ENCODE peak calls at places on chromosomes 2 and 18, in five cellular contexts. T is GM12865, Q is SK-N-SH, E is AG09309, N is SJSA1. W is an unnamed sample.
A peak's percentile ranks its signal among the peaks of the same experiment; 100 is the strongest.

GRCh38 chr2:23497063-23497462 is 112.1 kb downstream of the KLHL29 start:
- DNase-seq in T (no peak), Q (no peak), E (no peak), N (no peak), W (no peak)

GRCh38 chr2:25165992-25166618 is 2.3 kb downstream of the POMC start:
- DNase-seq in T (peak; percentile 75), Q (peak; percentile 73), E (no peak), N (no peak), W (no peak)

GRCh38 chr2:190169221-190170072 is 106.9 kb upstream of the MSTN start:
- DNase-seq in T (no peak), Q (no peak), E (no peak), N (no peak), W (no peak)

GRCh38 chr2:218985325-218986091 is 524 bp upstream of the FEV start:
- DNase-seq in T (no peak), Q (peak; percentile 90), E (no peak), N (no peak), W (no peak)

GRCh38 chr2:240225660-240226475 is 85.4 kb upstream of the OTOS start:
- DNase-seq in T (no peak), Q (no peak), E (no peak), N (no peak), W (peak; percentile 14)

GRCh38 chr2:128446866-128447537 is 128.3 kb upstream of the HS6ST1 start:
- DNase-seq in T (no peak), Q (no peak), E (no peak), N (peak; percentile 44), W (no peak)

GRCh38 chr18:75276813-75277628 is 66.4 kb downstream of the TSHZ1 start:
- DNase-seq in T (no peak), Q (no peak), E (peak; percentile 51), N (no peak), W (no peak)

GRCh38 chr2:156147594-156148330 is 184.8 kb downstream of the NR4A2 start:
- DNase-seq in T (peak; percentile 29), Q (no peak), E (no peak), N (no peak), W (no peak)

GRCh38 chr2:130332271-130333073 is 10.2 kb upstream of the IMP4 start:
- DNase-seq in T (peak; percentile 79), Q (peak; percentile 88), E (no peak), N (peak; percentile 79), W (peak; percentile 87)

GRCh38 chr2:102618452-102619413 is 620 bp upstream of the SLC9A2 start:
- DNase-seq in T (peak; percentile 43), Q (no peak), E (no peak), N (no peak), W (no peak)

GRCh38 chr2:210541280-210541902 is 15.0 kb upstream of the CPS1 start:
- DNase-seq in T (no peak), Q (peak; percentile 45), E (no peak), N (no peak), W (no peak)

GRCh38 chr2:179898873-179899272 is 37.5 kb upstream of the ZNF385B start:
- DNase-seq in T (peak; percentile 65), Q (peak; percentile 23), E (no peak), N (no peak), W (no peak)

GRCh38 chr2:128401680-128402079 is 83.0 kb upstream of the HS6ST1 start:
- DNase-seq in T (no peak), Q (no peak), E (no peak), N (no peak), W (peak; percentile 18)

GRCh38 chr2:106323337-106324013 is 129.4 kb upstream of the UXS1 start:
- DNase-seq in T (no peak), Q (no peak), E (no peak), N (no peak), W (no peak)
- H3K4me3 ChIP-seq in T (no peak overlapping the region), Q (no peak overlapping the region), E (no peak overlapping the region), N (no peak overlapping the region), W (no peak overlapping the region)

GRCh38 chr18:34862561-34862960 is 152.5 kb downstream of the DTNA start:
- DNase-seq in T (no peak), Q (no peak), E (no peak), N (no peak), W (no peak)
- H3K4me3 ChIP-seq in T (no peak overlapping the region), Q (no peak overlapping the region), E (no peak overlapping the region), N (no peak overlapping the region), W (no peak overlapping the region)

GRCh38 chr18:79010802-79011201 is 31.2 kb downstream of the SALL3 start:
- DNase-seq in T (no peak), Q (no peak), E (no peak), N (no peak), W (no peak)
- H3K4me3 ChIP-seq in T (no peak overlapping the region), Q (no peak overlapping the region), E (no peak overlapping the region), N (no peak overlapping the region), W (no peak overlapping the region)

GRCh38 chr2:32532961-32533360 is 94.9 kb upstream of the TTC27 start:
- DNase-seq in T (no peak), Q (no peak), E (no peak), N (no peak), W (no peak)

GRCh38 chr2:32538735-32539134 is 89.1 kb upstream of the TTC27 start:
- DNase-seq in T (no peak), Q (no peak), E (no peak), N (no peak), W (no peak)
- H3K4me3 ChIP-seq in T (no peak overlapping the region), Q (no peak overlapping the region), E (no peak overlapping the region), N (no peak overlapping the region), W (no peak overlapping the region)

GRCh38 chr2:168912466-168913170 is 11.5 kb downstream of the G6PC2 start:
- DNase-seq in T (no peak), Q (peak; percentile 79), E (no peak), N (no peak), W (peak; percentile 69)
- H3K4me3 ChIP-seq in T (no peak overlapping the region), Q (peak overlapping the region; percentile 41), E (peak overlapping the region; percentile 19), N (no peak overlapping the region), W (no peak overlapping the region)

GRCh38 chr2:131641414-131642206 is 113.9 kb downstream of the CCDC74A start:
- DNase-seq in T (peak; percentile 44), Q (no peak), E (no peak), N (no peak), W (no peak)

GRCh38 chr2:131645177-131645765 is 117.6 kb downstream of the CCDC74A start:
- DNase-seq in T (no peak), Q (no peak), E (no peak), N (no peak), W (no peak)

GRCh38 chr2:131646669-131647297 is 119.1 kb downstream of the CCDC74A start:
- DNase-seq in T (no peak), Q (no peak), E (no peak), N (no peak), W (no peak)
- H3K4me3 ChIP-seq in T (no peak overlapping the region), Q (no peak overlapping the region), E (peak overlapping the region; percentile 30), N (no peak overlapping the region), W (peak overlapping the region; percentile 2)

GRCh38 chr2:217829420-217829819 is 173.4 kb downstream of the TNS1 start:
- DNase-seq in T (no peak), Q (no peak), E (no peak), N (no peak), W (no peak)
- H3K4me3 ChIP-seq in T (no peak overlapping the region), Q (no peak overlapping the region), E (no peak overlapping the region), N (no peak overlapping the region), W (no peak overlapping the region)

DNA sequence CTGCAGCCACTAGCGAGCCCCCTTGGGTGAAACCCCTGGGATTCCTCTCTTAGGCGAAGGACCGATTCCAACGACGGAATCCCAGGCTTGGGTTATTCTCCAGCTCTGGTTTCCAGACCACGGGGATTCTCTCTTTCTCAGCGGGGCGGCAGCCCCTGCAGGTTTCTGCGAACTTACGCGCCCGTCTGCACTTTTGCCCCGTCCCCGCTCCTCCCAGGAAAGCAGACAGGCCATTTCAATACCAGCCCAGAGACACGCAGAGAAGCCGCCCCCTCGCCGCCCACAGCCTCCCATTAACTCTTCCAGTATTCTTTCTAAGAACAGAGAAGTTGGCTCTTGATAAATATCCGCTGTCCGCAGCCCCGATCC is 1.2 kb downstream of the CBLN2 start:
- DNase-seq in T (no peak), Q (peak; percentile 63), E (no peak), N (no peak), W (no peak)
- H3K4me3 ChIP-seq in T (no peak overlapping the region), Q (peak overlapping the region; percentile 49), E (no peak overlapping the region), N (no peak overlapping the region), W (no peak overlapping the region)

GRCh38 chr18:59272971-59273935 is at the start of gene RAX:
- DNase-seq in T (no peak), Q (peak; percentile 94), E (no peak), N (no peak), W (peak; percentile 85)
- H3K4me3 ChIP-seq in T (no peak within 1 kb of the TSS), Q (peak within 1 kb of the TSS; percentile 29), E (peak within 1 kb of the TSS; percentile 4), N (no peak within 1 kb of the TSS), W (peak within 1 kb of the TSS; percentile 41)